ENCODE peak calls at places on chromosomes 7 and 10, in six cellular contexts. One of them, this sample, is unnamed.

GRCh38 chr7:155338632-155339320 is 41.1 kb downstream of the INSIG1 start:
- DNase-seq in left ventricle myocardium inferior: no peak
- DNase-seq in heart right ventricle: no peak
- DNase-seq in tibial nerve: no peak
- DNase-seq in psoas muscle: no peak
- DNase-seq in aorta: no peak
- DNase-seq in this sample: no peak

GRCh38 chr10:79313911-79314439 is 33.3 kb upstream of the PPIF start:
- DNase-seq in left ventricle myocardium inferior: no peak
- DNase-seq in heart right ventricle: no peak
- DNase-seq in tibial nerve: no peak
- DNase-seq in psoas muscle: no peak
- DNase-seq in aorta: no peak
- DNase-seq in this sample: no peak

GRCh38 chr7:132376361-132377013 is 199.8 kb downstream of the PLXNA4 start:
- DNase-seq in left ventricle myocardium inferior: no peak
- DNase-seq in heart right ventricle: no peak
- DNase-seq in tibial nerve: no peak
- DNase-seq in psoas muscle: no peak
- DNase-seq in aorta: no peak
- DNase-seq in this sample: no peak

GRCh38 chr7:48298779-48299178 is 127.5 kb downstream of the ABCA13 start:
- DNase-seq in left ventricle myocardium inferior: no peak
- DNase-seq in heart right ventricle: no peak
- DNase-seq in tibial nerve: no peak
- DNase-seq in psoas muscle: no peak
- DNase-seq in aorta: no peak
- DNase-seq in this sample: no peak

GRCh38 chr10:3881622-3882021 is 96.6 kb upstream of the KLF6 start:
- DNase-seq in left ventricle myocardium inferior: no peak
- DNase-seq in heart right ventricle: no peak
- DNase-seq in tibial nerve: no peak
- DNase-seq in psoas muscle: no peak
- DNase-seq in aorta: no peak
- DNase-seq in this sample: no peak

GRCh38 chr7:84829719-84830118 is 357.1 kb downstream of the SEMA3D start:
- DNase-seq in left ventricle myocardium inferior: no peak
- DNase-seq in heart right ventricle: no peak
- DNase-seq in tibial nerve: no peak
- DNase-seq in psoas muscle: no peak
- DNase-seq in aorta: no peak
- DNase-seq in this sample: no peak

GRCh38 chr7:3164363-3164762 is 120.7 kb upstream of the CARD11 start:
- DNase-seq in left ventricle myocardium inferior: peak; percentile 24
- DNase-seq in heart right ventricle: peak; percentile 34
- DNase-seq in tibial nerve: no peak
- DNase-seq in psoas muscle: no peak
- DNase-seq in aorta: peak; percentile 7
- DNase-seq in this sample: no peak

GRCh38 chr10:29386347-29386999 is 97.6 kb downstream of the LYZL1 start:
- DNase-seq in left ventricle myocardium inferior: no peak
- DNase-seq in heart right ventricle: no peak
- DNase-seq in tibial nerve: no peak
- DNase-seq in psoas muscle: no peak
- DNase-seq in aorta: no peak
- DNase-seq in this sample: no peak

GRCh38 chr7:29194594-29195417 is at the start of gene CHN2:
- DNase-seq in left ventricle myocardium inferior: peak; percentile 51
- DNase-seq in heart right ventricle: peak; percentile 62
- DNase-seq in tibial nerve: peak; percentile 28
- DNase-seq in psoas muscle: peak; percentile 58
- DNase-seq in aorta: peak; percentile 81
- DNase-seq in this sample: peak; percentile 64

GRCh38 chr7:29285451-29285807 is 90.9 kb downstream of the CHN2 start:
- DNase-seq in left ventricle myocardium inferior: no peak
- DNase-seq in heart right ventricle: no peak
- DNase-seq in tibial nerve: no peak
- DNase-seq in psoas muscle: no peak
- DNase-seq in aorta: no peak
- DNase-seq in this sample: no peak

GRCh38 chr10:12484945-12485805 is 135.8 kb downstream of the CAMK1D start:
- DNase-seq in left ventricle myocardium inferior: peak; percentile 32
- DNase-seq in heart right ventricle: peak; percentile 55
- DNase-seq in tibial nerve: no peak
- DNase-seq in psoas muscle: no peak
- DNase-seq in aorta: peak; percentile 76
- DNase-seq in this sample: no peak

DNA sequence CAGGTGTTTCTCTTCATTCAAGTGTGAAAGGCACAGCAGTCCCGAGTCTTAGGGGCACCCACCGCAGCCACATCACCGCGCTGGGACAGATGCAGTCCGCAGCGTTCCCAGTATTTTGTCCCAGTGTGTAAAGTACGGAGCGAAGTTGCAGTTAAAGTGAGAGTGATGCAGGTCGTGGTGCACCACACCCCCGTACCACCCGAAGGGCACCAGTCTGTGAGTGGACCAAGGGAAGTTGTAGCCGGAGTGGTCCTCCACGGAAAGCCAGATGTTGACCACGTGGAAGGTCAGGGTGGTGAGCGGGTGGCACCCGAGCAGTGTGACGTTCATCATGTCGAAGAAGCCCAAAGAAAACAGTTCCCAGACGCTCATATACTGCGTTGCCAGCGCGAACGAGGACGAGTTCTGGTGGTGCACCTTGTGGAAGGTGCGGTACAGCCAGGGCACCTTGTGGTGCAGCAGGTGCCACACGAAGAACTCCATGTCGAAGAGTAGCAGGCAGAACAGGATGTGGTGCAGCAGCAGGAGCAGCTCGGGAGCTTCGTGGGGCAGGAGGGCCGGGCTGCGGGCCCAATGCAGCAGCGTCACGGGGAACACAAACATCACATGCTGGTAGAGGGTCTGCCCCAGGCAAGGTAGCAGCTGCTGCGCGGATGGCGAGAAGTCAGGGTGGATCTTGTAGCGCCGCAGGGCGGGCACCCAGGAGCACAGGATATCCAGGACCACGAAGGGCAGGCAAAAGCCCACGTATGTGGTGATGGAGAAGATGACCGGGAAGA is 526 bp downstream of the CH25H start:
- DNase-seq in left ventricle myocardium inferior: peak; percentile 18
- DNase-seq in heart right ventricle: no peak
- DNase-seq in tibial nerve: peak; percentile 14
- DNase-seq in psoas muscle: no peak
- DNase-seq in aorta: peak; percentile 64
- DNase-seq in this sample: no peak
- H3K27ac ChIP-seq in left ventricle myocardium inferior: peak overlapping the region; percentile 91
- H3K27ac ChIP-seq in heart right ventricle: peak overlapping the region; percentile 87
- H3K27ac ChIP-seq in tibial nerve: peak overlapping the region; percentile 55
- H3K27ac ChIP-seq in psoas muscle: peak overlapping the region; percentile 66
- H3K27ac ChIP-seq in aorta: no peak overlapping the region
- H3K27ac ChIP-seq in this sample: no peak overlapping the region

GRCh38 chr10:128296608-128297007 is 170.4 kb upstream of the MKI67 start:
- DNase-seq in left ventricle myocardium inferior: peak; percentile 65
- DNase-seq in heart right ventricle: peak; percentile 31
- DNase-seq in tibial nerve: no peak
- DNase-seq in psoas muscle: no peak
- DNase-seq in aorta: no peak
- DNase-seq in this sample: no peak
- H3K9me3 ChIP-seq in left ventricle myocardium inferior: peaks cover 12% of the 10 kb centered on the region
- H3K9me3 ChIP-seq in heart right ventricle: peaks cover 2% of the 10 kb centered on the region
- H3K9me3 ChIP-seq in tibial nerve: no peaks in the 10 kb centered on the region
- H3K9me3 ChIP-seq in psoas muscle: no peaks in the 10 kb centered on the region
- H3K9me3 ChIP-seq in aorta: no peaks in the 10 kb centered on the region
- H3K9me3 ChIP-seq in this sample: no peaks in the 10 kb centered on the region

GRCh38 chr7:36202347-36202896 is 49.4 kb downstream of the EEPD1 start:
- DNase-seq in left ventricle myocardium inferior: no peak
- DNase-seq in heart right ventricle: no peak
- DNase-seq in tibial nerve: no peak
- DNase-seq in psoas muscle: no peak
- DNase-seq in aorta: no peak
- DNase-seq in this sample: no peak

GRCh38 chr7:36203081-36203775 is 50.2 kb downstream of the EEPD1 start:
- DNase-seq in left ventricle myocardium inferior: no peak
- DNase-seq in heart right ventricle: no peak
- DNase-seq in tibial nerve: no peak
- DNase-seq in psoas muscle: no peak
- DNase-seq in aorta: no peak
- DNase-seq in this sample: no peak

GRCh38 chr7:36198854-36199266 is 45.8 kb downstream of the EEPD1 start:
- DNase-seq in left ventricle myocardium inferior: no peak
- DNase-seq in heart right ventricle: no peak
- DNase-seq in tibial nerve: no peak
- DNase-seq in psoas muscle: no peak
- DNase-seq in aorta: no peak
- DNase-seq in this sample: no peak

GRCh38 chr7:36199329-36199728 is 46.3 kb downstream of the EEPD1 start:
- DNase-seq in left ventricle myocardium inferior: no peak
- DNase-seq in heart right ventricle: no peak
- DNase-seq in tibial nerve: no peak
- DNase-seq in psoas muscle: no peak
- DNase-seq in aorta: no peak
- DNase-seq in this sample: no peak

DNA sequence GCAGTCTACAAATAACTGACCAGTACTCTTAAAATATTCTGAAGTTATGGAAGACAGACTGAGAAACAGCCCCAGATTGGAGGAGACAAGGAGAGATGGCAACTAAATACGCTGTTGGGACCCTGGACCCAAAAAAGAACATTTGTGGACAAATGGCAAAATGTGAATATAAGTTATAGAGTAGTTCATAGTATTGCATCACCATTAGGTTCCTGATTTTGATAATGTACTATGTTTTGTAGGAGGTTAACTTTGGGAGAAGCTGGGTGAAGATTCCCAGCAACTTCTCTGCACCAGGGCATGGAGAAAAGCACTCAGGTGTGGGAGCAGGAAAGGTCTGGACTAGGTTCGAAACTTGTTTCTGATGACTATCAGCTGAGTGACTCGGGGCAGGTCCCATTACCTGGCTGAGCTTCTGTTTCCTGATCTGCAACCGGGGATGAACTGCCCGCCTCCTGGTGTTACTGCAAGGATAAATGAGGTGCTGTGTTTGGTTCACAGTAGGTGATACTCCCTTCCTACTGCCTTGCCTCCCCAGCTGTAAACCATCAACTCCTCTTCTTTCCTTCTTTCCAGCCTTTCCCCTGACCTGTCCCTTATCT is 48.2 kb downstream of the EEPD1 start:
- DNase-seq in left ventricle myocardium inferior: no peak
- DNase-seq in heart right ventricle: no peak
- DNase-seq in tibial nerve: no peak
- DNase-seq in psoas muscle: no peak
- DNase-seq in aorta: no peak
- DNase-seq in this sample: no peak
- H3K27ac ChIP-seq in left ventricle myocardium inferior: no peak overlapping the region
- H3K27ac ChIP-seq in heart right ventricle: no peak overlapping the region
- H3K27ac ChIP-seq in tibial nerve: no peak overlapping the region
- H3K27ac ChIP-seq in psoas muscle: no peak overlapping the region
- H3K27ac ChIP-seq in aorta: no peak overlapping the region
- H3K27ac ChIP-seq in this sample: no peak overlapping the region

GRCh38 chr10:69846252-69847000 is 44.7 kb downstream of the COL13A1 start:
- DNase-seq in left ventricle myocardium inferior: no peak
- DNase-seq in heart right ventricle: no peak
- DNase-seq in tibial nerve: no peak
- DNase-seq in psoas muscle: peak; percentile 60
- DNase-seq in aorta: no peak
- DNase-seq in this sample: no peak

GRCh38 chr10:69849790-69850189 is 48.1 kb downstream of the COL13A1 start:
- DNase-seq in left ventricle myocardium inferior: no peak
- DNase-seq in heart right ventricle: no peak
- DNase-seq in tibial nerve: no peak
- DNase-seq in psoas muscle: no peak
- DNase-seq in aorta: no peak
- DNase-seq in this sample: no peak

GRCh38 chr10:69847458-69847857 is 45.8 kb downstream of the COL13A1 start:
- DNase-seq in left ventricle myocardium inferior: no peak
- DNase-seq in heart right ventricle: no peak
- DNase-seq in tibial nerve: no peak
- DNase-seq in psoas muscle: no peak
- DNase-seq in aorta: peak; percentile 6
- DNase-seq in this sample: no peak

GRCh38 chr10:69848454-69848853 is 46.7 kb downstream of the COL13A1 start:
- DNase-seq in left ventricle myocardium inferior: no peak
- DNase-seq in heart right ventricle: no peak
- DNase-seq in tibial nerve: no peak
- DNase-seq in psoas muscle: no peak
- DNase-seq in aorta: peak; percentile 1
- DNase-seq in this sample: no peak

DNA sequence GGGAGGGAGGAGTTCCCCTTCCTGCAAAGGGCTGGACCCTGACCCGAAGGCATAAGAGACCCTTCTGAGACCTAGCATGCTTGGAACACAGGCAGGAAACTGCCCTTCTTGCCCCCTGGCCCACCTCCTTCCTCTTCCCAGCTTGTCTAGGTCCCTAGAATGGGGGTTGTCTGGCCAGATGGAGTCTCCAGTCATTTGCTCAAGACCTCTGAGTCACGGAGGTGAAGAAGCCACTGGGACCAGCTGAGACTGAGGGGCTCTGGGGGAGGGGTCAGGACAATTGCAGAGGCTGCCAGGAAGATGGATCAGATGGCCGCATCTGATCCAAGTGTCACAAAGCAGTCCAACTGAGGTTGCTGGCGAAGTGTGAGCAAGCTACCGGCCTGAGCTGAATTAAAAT is 46.2 kb downstream of the COL13A1 start:
- DNase-seq in left ventricle myocardium inferior: no peak
- DNase-seq in heart right ventricle: no peak
- DNase-seq in tibial nerve: no peak
- DNase-seq in psoas muscle: no peak
- DNase-seq in aorta: no peak
- DNase-seq in this sample: no peak
- H3K9me3 ChIP-seq in left ventricle myocardium inferior: no peaks in the 10 kb centered on the region
- H3K9me3 ChIP-seq in heart right ventricle: no peaks in the 10 kb centered on the region
- H3K9me3 ChIP-seq in tibial nerve: no peaks in the 10 kb centered on the region
- H3K9me3 ChIP-seq in psoas muscle: no peaks in the 10 kb centered on the region
- H3K9me3 ChIP-seq in aorta: no peaks in the 10 kb centered on the region
- H3K9me3 ChIP-seq in this sample: no peaks in the 10 kb centered on the region

DNA sequence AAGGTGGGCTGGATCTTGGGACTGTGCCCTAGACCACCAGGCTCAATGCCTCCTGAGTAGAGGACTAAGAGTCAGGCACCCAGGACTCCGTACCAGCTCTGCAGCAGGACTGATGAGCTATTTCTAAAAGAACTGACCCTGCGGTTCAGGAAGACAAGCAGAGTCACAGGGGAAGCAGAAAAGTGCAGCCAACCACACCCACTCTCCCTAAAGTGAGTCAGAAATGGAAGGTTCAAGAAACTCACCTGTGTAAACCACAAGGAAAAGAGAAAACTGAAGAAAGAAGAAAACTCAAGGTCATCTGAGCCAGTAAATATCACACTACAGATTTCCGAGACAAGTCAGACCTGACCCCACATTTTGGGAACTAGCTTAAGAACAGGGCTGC is 2.5 kb downstream of the PARP12 start:
- DNase-seq in left ventricle myocardium inferior: no peak
- DNase-seq in heart right ventricle: no peak
- DNase-seq in tibial nerve: no peak
- DNase-seq in psoas muscle: no peak
- DNase-seq in aorta: no peak
- DNase-seq in this sample: no peak
- H3K27ac ChIP-seq in left ventricle myocardium inferior: peak overlapping the region; percentile 94
- H3K27ac ChIP-seq in heart right ventricle: peak overlapping the region; percentile 93
- H3K27ac ChIP-seq in tibial nerve: no peak overlapping the region
- H3K27ac ChIP-seq in psoas muscle: no peak overlapping the region
- H3K27ac ChIP-seq in aorta: no peak overlapping the region
- H3K27ac ChIP-seq in this sample: peak overlapping the region; percentile 87

This sample was measured in RWPE2.